ENCODE peak calls at places on chromosomes 1 and 21, in four cellular contexts. One of them, this sample, is unnamed.

GRCh38 chr1:204426035-204426436 is 14.4 kb upstream of the PPP1R15B start:
- DNase-seq in NCI-H345: no peak
- DNase-seq in AML-193: no peak
- DNase-seq in KBM-7: no peak
- DNase-seq in this sample: no peak

GRCh38 chr1:162703708-162704107 is 71.4 kb downstream of the DDR2 start:
- DNase-seq in KBM-7: no peak
- DNase-seq in NCI-H345: no peak
- DNase-seq in AML-193: no peak
- DNase-seq in this sample: no peak

GRCh38 chr1:1827456-1827855 is 49.2 kb upstream of the NADK start:
- DNase-seq in NCI-H345: no peak
- DNase-seq in KBM-7: no peak
- DNase-seq in AML-193: no peak
- DNase-seq in this sample: no peak

GRCh38 chr1:27879374-27880082 is 7.2 kb downstream of the THEMIS2 start:
- DNase-seq in KBM-7: no peak
- DNase-seq in AML-193: no peak
- DNase-seq in NCI-H345: no peak
- DNase-seq in this sample: no peak

GRCh38 chr21:41562101-41563000 is 54.4 kb upstream of the TMPRSS2 start:
- DNase-seq in NCI-H345: no peak
- DNase-seq in AML-193: no peak
- DNase-seq in KBM-7: no peak
- DNase-seq in this sample: no peak

GRCh38 chr1:236773919-236774318 is 21.2 kb upstream of the MTR start:
- DNase-seq in NCI-H345: no peak
- DNase-seq in AML-193: no peak
- DNase-seq in KBM-7: peak
- DNase-seq in this sample: no peak

GRCh38 chr1:26014179-26014578 is 7.4 kb upstream of the EXTL1 start:
- DNase-seq in NCI-H345: no peak
- DNase-seq in KBM-7: no peak
- DNase-seq in AML-193: no peak
- DNase-seq in this sample: no peak

GRCh38 chr1:3775498-3776230 is 3.1 kb downstream of the SMIM1 start:
- DNase-seq in NCI-H345: peak
- DNase-seq in KBM-7: peak
- DNase-seq in AML-193: peak
- DNase-seq in this sample: no peak

GRCh38 chr1:20727746-20728316 is 4.7 kb downstream of the SH2D5 start:
- DNase-seq in AML-193: no peak
- DNase-seq in KBM-7: peak
- DNase-seq in NCI-H345: peak
- DNase-seq in this sample: no peak

GRCh38 chr1:246528933-246529731 is 22.1 kb upstream of the SMYD3 start:
- DNase-seq in NCI-H345: no peak
- DNase-seq in AML-193: peak
- DNase-seq in KBM-7: no peak
- DNase-seq in this sample: no peak

GRCh38 chr1:12572506-12572905 is 45.5 kb downstream of the DHRS3 start:
- DNase-seq in AML-193: no peak
- DNase-seq in NCI-H345: no peak
- DNase-seq in KBM-7: no peak
- DNase-seq in this sample: no peak

GRCh38 chr21:42377211-42377950 is 11.0 kb upstream of the TFF1 start:
- DNase-seq in NCI-H345: no peak
- DNase-seq in KBM-7: no peak
- DNase-seq in AML-193: no peak
- DNase-seq in this sample: no peak

GRCh38 chr21:42705746-42706374 is 52.4 kb downstream of the PDE9A start:
- DNase-seq in NCI-H345: no peak
- DNase-seq in AML-193: no peak
- DNase-seq in KBM-7: no peak
- DNase-seq in this sample: no peak

GRCh38 chr1:32828341-32828740 is 10.9 kb downstream of the S100PBP start:
- DNase-seq in AML-193: peak
- DNase-seq in NCI-H345: no peak
- DNase-seq in KBM-7: peak
- DNase-seq in this sample: no peak

GRCh38 chr1:154975409-154976205 is 1.1 kb downstream of the CKS1B start:
- DNase-seq in NCI-H345: peak
- DNase-seq in AML-193: peak
- DNase-seq in KBM-7: no peak
- DNase-seq in this sample: no peak

GRCh38 chr21:37915941-37916794 is at the start of gene KCNJ6:
- DNase-seq in NCI-H345: peak
- DNase-seq in AML-193: no peak
- DNase-seq in KBM-7: peak
- DNase-seq in this sample: no peak

This sample was measured in GDM1.